ENCODE peak calls at places on chromosome 11, in nine cellular contexts. O is HFF-Myc, S is A549, J is BE2C, E is kidney epithelial cell, N is cardiac fibroblast, G is fibroblast of pulmonary artery, V is heart right ventricle, M is HFFc6. A is an unnamed sample.

GRCh38 chr11:120215634-120216033 is 4.8 kb downstream of the OAF start:
- DNase-seq in V (peak), G (peak), J (no peak), S (no peak), E (no peak), O (no peak), M (peak), N (peak), A (no peak)

GRCh38 chr11:5369793-5370192 is 13.8 kb upstream of the OR51M1 start:
- DNase-seq in J (no peak), N (peak), O (no peak), E (no peak), V (no peak), G (peak), S (peak), M (peak), A (peak)

GRCh38 chr11:369336-370018 is at the start of gene B4GALNT4:
- DNase-seq in V (no peak), E (no peak), M (no peak), J (no peak), O (no peak), N (peak), G (peak), S (peak), A (no peak)

GRCh38 chr11:117933930-117934329 is 4.7 kb upstream of the TMPRSS13 start:
- DNase-seq in M (no peak), S (no peak), O (no peak), N (no peak), G (no peak), V (no peak), E (no peak), J (no peak), A (no peak)

GRCh38 chr11:3954448-3955298 is 99.2 kb downstream of the STIM1 start:
- DNase-seq in V (no peak), G (no peak), M (peak), O (no peak), N (no peak), E (no peak), J (no peak), S (no peak), A (no peak)

GRCh38 chr11:10107522-10107921 is 186.5 kb downstream of the SBF2 start:
- DNase-seq in S (no peak), M (no peak), E (no peak), J (no peak), V (no peak), N (no peak), O (no peak), G (no peak), A (no peak)

GRCh38 chr11:69157156-69157821 is 1.6 kb downstream of the SMIM38 start:
- DNase-seq in J (peak), O (no peak), N (peak), S (no peak), E (no peak), V (peak), G (peak), M (no peak), A (peak)

GRCh38 chr11:110473666-110474065 is 43.9 kb downstream of the FDX1 start:
- DNase-seq in N (peak), O (no peak), J (no peak), V (no peak), S (no peak), E (no peak), M (no peak), G (peak), A (no peak)

GRCh38 chr11:124724854-124725718 is 14.7 kb upstream of the NRGN start:
- DNase-seq in S (no peak), N (no peak), J (peak), O (no peak), V (no peak), M (no peak), G (no peak), E (no peak), A (peak)

GRCh38 chr11:14042686-14043440 is 80.3 kb downstream of the SPON1 start:
- DNase-seq in V (no peak), N (no peak), M (no peak), O (no peak), J (no peak), S (no peak), E (no peak), G (no peak), A (no peak)

GRCh38 chr11:29293825-29294224 is 723.0 kb downstream of the KCNA4 start:
- DNase-seq in G (peak), S (peak), E (no peak), V (no peak), M (peak), O (no peak), N (peak), J (no peak), A (peak)

GRCh38 chr11:69123593-69124545 is 31.9 kb upstream of the SMIM38 start:
- DNase-seq in O (no peak), N (no peak), V (no peak), G (no peak), E (no peak), S (no peak), J (no peak), M (no peak), A (no peak)

GRCh38 chr11:94974178-94974577 is 669 bp downstream of the KDM4D start:
- DNase-seq in M (no peak), O (no peak), E (no peak), N (no peak), V (no peak), S (no peak), J (no peak), G (no peak), A (no peak)

GRCh38 chr11:62752994-62753735 is 795 bp downstream of the ZBTB3 start:
- DNase-seq in S (no peak), E (no peak), G (no peak), O (no peak), N (no peak), J (no peak), M (no peak), V (no peak), A (no peak)

GRCh38 chr11:92552942-92553341 is 328.3 kb downstream of the FAT3 start:
- DNase-seq in S (no peak), E (no peak), M (no peak), G (peak), J (no peak), V (no peak), N (peak), O (no peak), A (no peak)
- TF ChIP-seq CTCF in S (peak), E (no peak), M (peak), G (peak), J (peak), V (no peak), N (no peak), O (no peak), A (no peak)

GRCh38 chr11:12088531-12088930 is 21.9 kb upstream of the MICAL2 start:
- DNase-seq in G (no peak), N (no peak), V (no peak), J (no peak), S (no peak), O (no peak), E (no peak), M (no peak), A (no peak)

GRCh38 chr11:12088047-12088481 is 22.3 kb upstream of the MICAL2 start:
- DNase-seq in O (peak), N (peak), V (peak), M (peak), J (no peak), S (no peak), G (peak), E (no peak), A (no peak)

GRCh38 chr11:12086271-12087074 is 23.9 kb upstream of the MICAL2 start:
- DNase-seq in G (peak), V (peak), J (no peak), N (peak), O (peak), M (peak), S (peak), E (peak), A (no peak)

GRCh38 chr11:12085371-12086251 is 24.8 kb upstream of the MICAL2 start:
- DNase-seq in J (no peak), M (peak), E (no peak), O (no peak), S (peak), G (no peak), V (no peak), N (peak), A (no peak)

DNA sequence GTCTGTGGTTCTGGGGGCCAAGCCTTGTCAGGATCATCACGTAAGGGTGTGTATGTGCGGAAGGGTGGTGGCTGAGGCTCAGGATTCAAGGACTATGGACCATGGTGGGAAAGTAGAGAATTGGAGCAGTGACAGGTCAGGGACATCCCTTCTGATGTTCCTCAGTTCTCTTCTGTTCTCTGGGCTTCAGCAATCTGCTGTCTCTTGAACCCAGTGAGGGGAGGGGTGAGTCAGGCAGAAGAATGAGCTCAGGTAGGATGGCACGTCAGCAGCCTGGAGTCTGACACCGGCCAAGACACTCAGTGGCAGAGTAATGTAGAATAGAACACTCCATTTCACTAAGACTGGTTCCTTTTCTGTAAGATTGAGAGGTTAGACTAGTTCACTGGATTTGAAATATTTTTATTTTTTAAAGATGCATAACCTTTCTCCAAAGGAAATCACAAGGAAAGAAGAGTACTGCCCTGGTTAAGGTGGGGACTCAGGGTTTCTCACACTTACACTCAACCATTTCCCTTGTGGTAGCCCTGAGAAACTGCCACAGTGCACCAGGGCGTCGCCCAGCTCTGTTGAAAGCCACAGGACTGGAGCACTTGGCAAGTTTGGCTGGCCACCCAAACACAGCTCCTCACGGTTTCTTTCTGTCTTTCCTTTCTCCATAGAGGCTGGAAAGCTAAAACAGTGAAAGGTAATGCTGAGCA is 23.2 kb upstream of the MICAL2 start:
- DNase-seq in G (peak), E (no peak), J (no peak), V (no peak), N (peak), M (peak), S (no peak), O (no peak), A (no peak)
- TF ChIP-seq CTCF in G (peak), E (no peak), J (no peak), V (no peak), N (peak), M (peak), S (no peak), O (peak), A (no peak)

DNA sequence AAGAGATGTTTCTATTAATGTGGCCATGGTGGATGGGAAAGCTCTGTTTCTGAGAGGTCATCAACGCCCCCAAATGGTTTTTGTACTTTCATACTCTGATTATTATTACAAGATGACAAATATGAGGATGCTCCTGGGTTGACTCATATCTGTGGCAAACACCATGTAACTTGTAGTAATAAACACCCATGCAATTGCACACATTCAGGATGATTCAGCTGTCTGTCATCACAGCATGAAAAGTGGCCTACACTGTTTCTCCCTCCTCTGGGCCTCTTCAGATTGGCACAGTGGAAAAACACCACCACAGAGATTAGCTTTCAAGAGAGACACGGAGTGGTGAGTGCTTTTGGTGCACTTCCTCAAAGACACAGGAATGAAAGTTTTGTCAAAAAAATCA is 85.4 kb downstream of the MTNR1B start:
- DNase-seq in E (peak), G (peak), V (no peak), O (peak), S (peak), N (peak), M (peak), J (no peak), A (no peak)
- TF ChIP-seq CTCF in E (no peak), G (no peak), V (no peak), O (no peak), S (peak), N (no peak), M (no peak), J (no peak), A (no peak)

GRCh38 chr11:27723685-27724084 is 23.4 kb upstream of the BDNF start:
- DNase-seq in E (no peak), V (no peak), O (no peak), N (no peak), M (peak), S (no peak), J (no peak), G (no peak), A (no peak)
- TF ChIP-seq CTCF in E (no peak), V (no peak), O (no peak), N (peak), M (peak), S (peak), J (no peak), G (peak), A (no peak)

GRCh38 chr11:40924915-40925314 is 534.5 kb downstream of the LRRC4C start:
- DNase-seq in M (no peak), E (no peak), V (no peak), N (no peak), O (no peak), G (no peak), J (no peak), S (no peak), A (no peak)
- TF ChIP-seq CTCF in M (no peak), E (no peak), V (no peak), N (no peak), O (no peak), G (no peak), J (no peak), S (no peak), A (no peak)

GRCh38 chr11:61581931-61582330 is 1.1 kb upstream of the SYT7 start:
- DNase-seq in M (no peak), E (no peak), O (no peak), J (no peak), S (no peak), N (no peak), V (no peak), G (no peak), A (no peak)

GRCh38 chr11:61580292-61580888 is 486 bp downstream of the SYT7 start:
- DNase-seq in E (no peak), N (no peak), V (no peak), J (no peak), O (no peak), S (peak), M (no peak), G (no peak), A (peak)

GRCh38 chr11:61578819-61579218 is 2.1 kb downstream of the SYT7 start:
- DNase-seq in M (no peak), V (no peak), G (no peak), O (no peak), S (no peak), N (no peak), E (no peak), J (no peak), A (no peak)

GRCh38 chr11:61579398-61580291 is 1.2 kb downstream of the SYT7 start:
- DNase-seq in S (no peak), V (no peak), J (no peak), G (no peak), E (no peak), O (no peak), M (no peak), N (no peak), A (no peak)

DNA sequence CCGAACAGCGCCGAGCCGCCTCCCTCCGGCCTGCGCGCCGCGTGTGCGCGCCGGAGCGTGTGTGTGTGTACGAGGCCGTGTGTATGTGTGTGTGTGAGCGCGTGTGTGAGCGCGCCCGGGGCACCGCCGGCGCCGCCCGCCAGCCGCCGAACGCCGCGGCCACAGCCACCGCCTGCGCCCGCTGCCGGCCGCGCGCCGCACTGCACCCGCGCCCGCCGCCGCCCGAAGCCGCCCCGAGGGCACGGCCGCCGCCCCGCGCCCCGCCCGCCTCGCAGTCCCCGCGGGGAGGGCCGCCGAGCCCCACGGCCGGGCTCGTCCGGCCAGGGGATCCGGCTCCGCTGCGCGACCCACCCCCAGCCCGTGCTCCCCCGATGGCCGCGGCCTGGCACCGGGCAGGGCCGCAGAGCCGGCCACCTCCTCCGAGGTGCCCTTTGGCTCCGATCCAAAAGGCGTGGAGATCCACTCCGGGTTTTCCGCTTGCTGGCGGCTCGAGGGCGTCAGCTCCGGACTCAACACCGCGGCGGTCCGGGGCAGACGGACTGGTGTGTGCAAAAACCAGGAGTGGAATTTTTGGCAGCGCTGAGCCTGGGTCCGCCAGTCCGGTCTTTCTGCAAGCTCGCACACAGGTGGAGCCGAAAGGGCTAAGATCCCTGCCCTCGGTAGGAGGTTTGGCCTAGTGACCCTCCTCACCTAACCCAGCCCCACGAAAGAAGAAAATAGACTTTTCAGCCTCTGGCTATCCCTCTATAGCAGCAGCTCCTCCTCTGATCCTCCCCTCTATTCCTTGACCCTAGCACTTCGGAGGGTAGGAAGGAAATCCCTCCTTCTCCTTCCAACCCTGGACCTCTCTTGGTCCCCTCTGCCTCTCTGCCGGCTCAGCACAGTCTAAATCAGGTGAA is at the start of gene SYT7:
- DNase-seq in O (peak), E (peak), J (peak), S (peak), G (peak), V (peak), N (peak), M (peak), A (peak)
- TF ChIP-seq CTCF in O (no peak), E (no peak), J (no peak), S (peak), G (no peak), V (no peak), N (no peak), M (peak), A (peak)

GRCh38 chr11:121426476-121427454 is 25.3 kb upstream of the SORL1 start:
- DNase-seq in J (peak), O (no peak), E (no peak), V (peak), G (no peak), M (no peak), S (peak), N (no peak), A (peak)
- TF ChIP-seq CTCF in J (no peak), O (no peak), E (no peak), V (no peak), G (no peak), M (no peak), S (no peak), N (no peak), A (peak)

DNA sequence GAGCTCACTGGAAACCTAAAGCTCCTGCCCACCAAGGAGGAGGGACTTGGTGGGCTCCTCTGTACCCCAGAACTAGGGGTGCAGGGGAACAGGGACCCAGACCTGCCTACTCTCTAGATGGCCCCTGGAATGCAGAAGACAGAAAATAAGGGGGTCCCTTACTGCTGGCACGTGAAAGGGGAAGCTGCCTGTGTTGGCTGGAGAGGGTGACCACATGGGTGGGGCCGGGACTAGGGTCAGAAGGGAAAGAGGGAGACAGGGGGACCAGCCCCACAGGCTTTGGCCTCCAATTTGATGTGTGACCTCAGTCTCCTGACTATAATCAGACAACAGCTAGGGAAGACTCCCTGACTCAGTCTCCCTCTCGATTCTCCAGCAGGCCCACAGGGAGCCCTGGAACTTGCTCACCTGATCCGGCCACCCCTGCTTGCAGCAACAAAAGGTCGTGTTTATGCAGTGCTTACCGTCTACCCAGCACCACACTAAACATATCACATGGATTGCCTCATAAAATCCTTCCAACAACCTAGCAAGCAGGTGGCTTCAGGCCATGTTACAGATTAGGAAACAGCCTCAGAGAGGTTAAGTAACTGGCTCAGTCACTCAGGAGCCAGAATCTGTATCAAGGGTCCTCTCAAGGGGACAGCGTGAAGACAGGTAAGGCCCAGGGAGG is 10.2 kb downstream of the ARAP1 start:
- DNase-seq in M (no peak), O (no peak), G (peak), S (no peak), N (no peak), V (no peak), E (no peak), J (no peak), A (no peak)
- TF ChIP-seq CTCF in M (no peak), O (no peak), G (no peak), S (no peak), N (no peak), V (no peak), E (no peak), J (no peak), A (no peak)

GRCh38 chr11:34197256-34197655 is 91.8 kb downstream of the NAT10 start:
- DNase-seq in O (no peak), J (no peak), V (no peak), E (no peak), M (no peak), N (no peak), S (no peak), G (no peak), A (no peak)

GRCh38 chr11:34198523-34198922 is 93.1 kb downstream of the NAT10 start:
- DNase-seq in E (no peak), O (no peak), M (no peak), V (no peak), S (no peak), N (no peak), J (no peak), G (no peak), A (no peak)

GRCh38 chr11:34192481-34193401 is 87.3 kb downstream of the NAT10 start:
- DNase-seq in V (peak), G (peak), O (peak), J (peak), M (peak), S (peak), E (peak), N (peak), A (no peak)

GRCh38 chr11:34191592-34191991 is 86.2 kb downstream of the NAT10 start:
- DNase-seq in G (no peak), N (no peak), E (no peak), O (no peak), J (no peak), M (no peak), S (no peak), V (no peak), A (no peak)

DNA sequence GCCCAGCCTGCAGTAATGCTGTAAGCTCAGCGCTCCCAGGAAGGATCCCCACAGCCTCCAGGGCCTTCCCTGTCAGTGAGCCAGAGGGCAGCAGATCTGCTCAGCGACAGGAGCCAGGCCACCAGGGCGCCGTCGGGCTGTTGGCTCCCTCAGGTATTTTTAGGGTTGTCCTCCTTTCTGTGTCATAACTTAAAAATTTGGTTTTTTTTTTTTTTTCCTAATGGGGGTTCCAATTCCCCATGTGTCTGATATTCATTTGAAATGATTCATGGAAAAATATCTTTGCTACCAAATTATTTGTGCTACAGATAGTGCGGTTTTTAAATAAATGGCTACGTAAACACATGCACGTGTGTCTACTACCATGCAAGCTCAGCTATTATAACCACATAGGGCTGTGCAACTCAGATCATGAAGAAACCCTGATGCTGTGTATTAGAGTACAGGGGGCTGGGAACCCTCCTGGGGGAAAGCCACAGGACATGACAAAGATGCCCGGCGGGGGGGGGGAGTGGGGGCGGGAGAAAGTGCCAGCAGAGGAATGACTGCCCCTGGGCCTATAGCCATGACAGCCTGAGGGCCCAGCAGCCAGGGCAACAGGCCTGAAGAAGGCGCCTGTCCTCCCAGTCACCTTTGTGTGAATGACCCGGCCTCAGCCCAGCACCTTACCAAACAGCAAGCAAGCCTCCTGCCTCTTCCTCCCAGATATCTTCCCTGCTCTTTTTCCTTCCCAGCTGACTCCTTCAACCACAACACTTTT is 89.3 kb downstream of the NAT10 start:
- DNase-seq in S (no peak), G (no peak), V (peak), E (no peak), M (no peak), N (no peak), O (no peak), J (no peak), A (no peak)
- TF ChIP-seq CTCF in S (no peak), G (no peak), V (no peak), E (no peak), M (no peak), N (no peak), O (no peak), J (no peak), A (no peak)

A was measured in GM20000.